ENCODE peak calls at places on chromosomes 3 and 15, in four cellular contexts. M is brain microvascular endothelial cell; C is NCI-H460; V is stimulated activated CD4-positive, alpha-beta T cell treated with anti-CD3 and anti-CD28 coated beads, Interleukin-2, amount 100 ng/mL, for 48 hours. Z is an unnamed sample.

GRCh38 chr3:42177801-42178150 is 86.6 kb downstream of the TRAK1 start:
- DNase-seq in M (no peak), V (no peak), C (no peak), Z (no peak)

GRCh38 chr3:166837535-166837934 is 542.6 kb downstream of the ZBBX start:
- DNase-seq in V (no peak), C (no peak), M (no peak), Z (no peak)

GRCh38 chr3:177596822-177597271 is 399.6 kb upstream of the TBL1XR1 start:
- DNase-seq in V (no peak), C (no peak), M (no peak), Z (no peak)

GRCh38 chr15:33915571-33916407 is 52.5 kb upstream of the CHRM5 start:
- DNase-seq in C (no peak), V (no peak), M (no peak), Z (no peak)

GRCh38 chr3:129305592-129306091 is 27.0 kb downstream of the HMCES start:
- DNase-seq in V (peak), M (peak), C (peak), Z (peak)

GRCh38 chr3:159892171-159892791 is 96.4 kb upstream of the IL12A start:
- DNase-seq in M (no peak), V (no peak), C (no peak), Z (no peak)

GRCh38 chr3:126528800-126529541 is 5.0 kb downstream of the CHST13 start:
- DNase-seq in C (no peak), V (no peak), M (no peak), Z (no peak)

GRCh38 chr3:44957986-44958385 is 18.0 kb downstream of the ZDHHC3 start:
- DNase-seq in V (no peak), C (no peak), M (no peak), Z (no peak)

GRCh38 chr3:41026394-41027177 is 172.7 kb upstream of the CTNNB1 start:
- DNase-seq in V (no peak), C (peak), M (peak), Z (peak)

GRCh38 chr3:183762304-183762703 is 63.1 kb downstream of the MAP6D1 start:
- DNase-seq in C (no peak), V (no peak), M (no peak), Z (no peak)

GRCh38 chr3:151135548-151136337 is 50.3 kb downstream of the MED12L start:
- DNase-seq in M (no peak), V (peak), C (no peak), Z (no peak)

GRCh38 chr3:49929333-49930240 is at the start of gene MON1A:
- DNase-seq in C (peak), M (peak), V (peak), Z (peak)

GRCh38 chr3:192372627-192373026 is 354.7 kb downstream of the FGF12 start:
- DNase-seq in C (no peak), V (no peak), M (no peak), Z (no peak)

GRCh38 chr3:13566769-13567310 is 17.9 kb downstream of the FBLN2 start:
- DNase-seq in M (no peak), C (no peak), V (no peak), Z (no peak)

GRCh38 chr3:190260301-190260700 is 61.9 kb downstream of the CLDN1 start:
- DNase-seq in V (no peak), C (no peak), M (no peak), Z (no peak)

Z was measured in endothelial cell of umbilical vein.